ENCODE peak calls at places on chromosomes 11 and 22, in six cellular contexts. T is cerebellar cortex, G is myocyte, I is NCI-H1417, P is NCI-H2081, M is GM12878. L is an unnamed sample.

GRCh38 chr22:49340406-49340805 is 487.3 kb downstream of the BRD1 start:
- DNase-seq in G (no peak), M (no peak), T (no peak), P (no peak), I (no peak), L (no peak)

GRCh38 chr11:32839308-32839707 is 9.6 kb downstream of the PRRG4 start:
- DNase-seq in T (no peak), G (no peak), I (no peak), P (no peak), M (no peak), L (no peak)

GRCh38 chr11:58567889-58568512 is 7.7 kb downstream of the LPXN start:
- DNase-seq in M (no peak), T (peak), I (peak), P (peak), G (peak), L (no peak)

GRCh38 chr11:72921028-72921716 is 107.0 kb downstream of the ATG16L2 start:
- DNase-seq in I (no peak), T (peak), M (no peak), P (no peak), G (no peak), L (no peak)

GRCh38 chr11:89452780-89453179 is 38.4 kb downstream of the NOX4 start:
- DNase-seq in I (no peak), G (no peak), T (no peak), M (no peak), P (no peak), L (no peak)

GRCh38 chr11:28347351-28347750 is 239.2 kb downstream of the METTL15 start:
- DNase-seq in I (no peak), M (no peak), P (no peak), G (peak), T (no peak), L (no peak)

GRCh38 chr22:37544955-37545702 is 15.2 kb upstream of the CDC42EP1 start:
- DNase-seq in I (no peak), T (peak), M (no peak), G (peak), P (no peak), L (no peak)

GRCh38 chr11:2524446-2525165 is 79.8 kb downstream of the KCNQ1 start:
- DNase-seq in P (no peak), I (no peak), T (peak), G (no peak), M (no peak), L (no peak)

GRCh38 chr11:119342362-119343130 is 1.9 kb upstream of the C1QTNF5 start:
- DNase-seq in I (no peak), P (no peak), G (no peak), T (no peak), M (no peak), L (no peak)

GRCh38 chr11:64675417-64676252 is 47.4 kb downstream of the NRXN2 start:
- DNase-seq in G (peak), T (no peak), M (no peak), I (no peak), P (no peak), L (no peak)

GRCh38 chr11:132607575-132607974 is 924.7 kb downstream of the OPCML start:
- DNase-seq in P (no peak), I (no peak), G (no peak), M (no peak), T (no peak), L (no peak)

GRCh38 chr22:39428597-39429071 is 28.2 kb upstream of the MGAT3 start:
- DNase-seq in M (no peak), T (no peak), P (peak), G (no peak), I (no peak), L (peak)

L was measured in NCI-H510A.